ENCODE peak calls at places on chromosomes 1 and 21, in nine cellular contexts. One of them, this sample, is unnamed.
A peak's percentile ranks its signal among the peaks of the same experiment; 100 is the strongest.

GRCh38 chr1:204450461-204451257 is 39.0 kb upstream of the PPP1R15B start:
- DNase-seq in natural killer cell: no peak
- DNase-seq in HL-60: no peak
- DNase-seq in GM23338: peak; percentile 10
- DNase-seq in psoas muscle: peak; percentile 51
- DNase-seq in A549: peak; percentile 39
- DNase-seq in GM20000: no peak
- DNase-seq in heart left ventricle: peak; percentile 71
- DNase-seq in progenitor cell of endocrine pancreas: no peak
- DNase-seq in this sample: no peak

GRCh38 chr1:51488372-51489050 is 30.6 kb downstream of the EPS15 start:
- DNase-seq in A549: no peak
- DNase-seq in HL-60: no peak
- DNase-seq in GM20000: no peak
- DNase-seq in natural killer cell: no peak
- DNase-seq in GM23338: peak; percentile 2
- DNase-seq in progenitor cell of endocrine pancreas: no peak
- DNase-seq in heart left ventricle: no peak
- DNase-seq in psoas muscle: no peak
- DNase-seq in this sample: no peak

GRCh38 chr1:8238141-8239038 is 79.5 kb upstream of the SLC45A1 start:
- DNase-seq in heart left ventricle: no peak
- DNase-seq in A549: peak; percentile 58
- DNase-seq in progenitor cell of endocrine pancreas: no peak
- DNase-seq in GM20000: no peak
- DNase-seq in psoas muscle: no peak
- DNase-seq in HL-60: no peak
- DNase-seq in natural killer cell: no peak
- DNase-seq in GM23338: peak; percentile 28
- DNase-seq in this sample: no peak

GRCh38 chr1:65343286-65343685 is 33.9 kb downstream of the DNAJC6 start:
- DNase-seq in natural killer cell: no peak
- DNase-seq in GM20000: no peak
- DNase-seq in psoas muscle: no peak
- DNase-seq in A549: no peak
- DNase-seq in GM23338: no peak
- DNase-seq in HL-60: no peak
- DNase-seq in heart left ventricle: no peak
- DNase-seq in progenitor cell of endocrine pancreas: no peak
- DNase-seq in this sample: no peak

GRCh38 chr1:16144325-16145029 is 11.4 kb downstream of the EPHA2 start:
- DNase-seq in psoas muscle: no peak
- DNase-seq in GM23338: no peak
- DNase-seq in GM20000: no peak
- DNase-seq in heart left ventricle: no peak
- DNase-seq in natural killer cell: no peak
- DNase-seq in A549: peak; percentile 59
- DNase-seq in progenitor cell of endocrine pancreas: no peak
- DNase-seq in HL-60: no peak
- DNase-seq in this sample: no peak

GRCh38 chr1:185787238-185787637 is 53.0 kb downstream of the HMCN1 start:
- DNase-seq in HL-60: no peak
- DNase-seq in natural killer cell: no peak
- DNase-seq in GM23338: no peak
- DNase-seq in A549: no peak
- DNase-seq in GM20000: no peak
- DNase-seq in psoas muscle: no peak
- DNase-seq in progenitor cell of endocrine pancreas: no peak
- DNase-seq in heart left ventricle: no peak
- DNase-seq in this sample: no peak

GRCh38 chr1:97943354-97943753 is 22.5 kb upstream of the DPYD start:
- DNase-seq in GM23338: no peak
- DNase-seq in GM20000: no peak
- DNase-seq in natural killer cell: no peak
- DNase-seq in A549: no peak
- DNase-seq in psoas muscle: no peak
- DNase-seq in progenitor cell of endocrine pancreas: no peak
- DNase-seq in heart left ventricle: no peak
- DNase-seq in HL-60: no peak
- DNase-seq in this sample: no peak

GRCh38 chr1:182674346-182675246 is 9.8 kb downstream of the RGS8 start:
- DNase-seq in heart left ventricle: no peak
- DNase-seq in natural killer cell: no peak
- DNase-seq in A549: no peak
- DNase-seq in GM23338: peak; percentile 55
- DNase-seq in GM20000: no peak
- DNase-seq in progenitor cell of endocrine pancreas: no peak
- DNase-seq in HL-60: no peak
- DNase-seq in psoas muscle: peak; percentile 44
- DNase-seq in this sample: no peak

GRCh38 chr21:41943468-41944250 is 10.2 kb downstream of the C2CD2 start:
- DNase-seq in GM20000: no peak
- DNase-seq in progenitor cell of endocrine pancreas: no peak
- DNase-seq in A549: no peak
- DNase-seq in natural killer cell: no peak
- DNase-seq in GM23338: no peak
- DNase-seq in psoas muscle: no peak
- DNase-seq in heart left ventricle: no peak
- DNase-seq in HL-60: no peak
- DNase-seq in this sample: no peak

GRCh38 chr1:61873994-61874393 is 131.7 kb downstream of the PATJ start:
- DNase-seq in GM23338: no peak
- DNase-seq in A549: no peak
- DNase-seq in progenitor cell of endocrine pancreas: no peak
- DNase-seq in heart left ventricle: no peak
- DNase-seq in GM20000: no peak
- DNase-seq in natural killer cell: no peak
- DNase-seq in psoas muscle: no peak
- DNase-seq in HL-60: no peak
- DNase-seq in this sample: no peak

GRCh38 chr1:203090667-203091320 is 5.0 kb upstream of the MYOG start:
- DNase-seq in psoas muscle: no peak
- DNase-seq in natural killer cell: no peak
- DNase-seq in GM20000: no peak
- DNase-seq in progenitor cell of endocrine pancreas: no peak
- DNase-seq in heart left ventricle: no peak
- DNase-seq in GM23338: no peak
- DNase-seq in HL-60: no peak
- DNase-seq in A549: no peak
- DNase-seq in this sample: no peak

GRCh38 chr1:172484252-172484651 is 40.4 kb upstream of the PIGC start:
- DNase-seq in A549: no peak
- DNase-seq in natural killer cell: no peak
- DNase-seq in HL-60: no peak
- DNase-seq in GM20000: no peak
- DNase-seq in GM23338: no peak
- DNase-seq in heart left ventricle: no peak
- DNase-seq in progenitor cell of endocrine pancreas: no peak
- DNase-seq in psoas muscle: no peak
- DNase-seq in this sample: no peak

GRCh38 chr1:233905416-233906051 is 1.1 kb downstream of the SLC35F3 start:
- DNase-seq in natural killer cell: no peak
- DNase-seq in GM20000: no peak
- DNase-seq in HL-60: no peak
- DNase-seq in heart left ventricle: peak; percentile 46
- DNase-seq in A549: no peak
- DNase-seq in GM23338: peak; percentile 46
- DNase-seq in psoas muscle: no peak
- DNase-seq in progenitor cell of endocrine pancreas: no peak
- DNase-seq in this sample: no peak

GRCh38 chr1:107401704-107402103 is 260.9 kb downstream of the NTNG1 start:
- DNase-seq in A549: no peak
- DNase-seq in HL-60: no peak
- DNase-seq in GM20000: no peak
- DNase-seq in GM23338: no peak
- DNase-seq in natural killer cell: no peak
- DNase-seq in heart left ventricle: no peak
- DNase-seq in psoas muscle: no peak
- DNase-seq in progenitor cell of endocrine pancreas: no peak
- DNase-seq in this sample: no peak

GRCh38 chr1:2110738-2111673 is 60.8 kb downstream of the PRKCZ start:
- DNase-seq in heart left ventricle: peak; percentile 48
- DNase-seq in HL-60: no peak
- DNase-seq in psoas muscle: peak; percentile 3
- DNase-seq in GM23338: no peak
- DNase-seq in A549: no peak
- DNase-seq in GM20000: no peak
- DNase-seq in progenitor cell of endocrine pancreas: no peak
- DNase-seq in natural killer cell: no peak
- DNase-seq in this sample: peak; percentile 26

GRCh38 chr1:54260810-54261209 is 60.8 kb downstream of the MRPL37 start:
- DNase-seq in GM23338: no peak
- DNase-seq in psoas muscle: no peak
- DNase-seq in heart left ventricle: no peak
- DNase-seq in HL-60: no peak
- DNase-seq in GM20000: no peak
- DNase-seq in A549: no peak
- DNase-seq in progenitor cell of endocrine pancreas: no peak
- DNase-seq in natural killer cell: no peak
- DNase-seq in this sample: no peak

GRCh38 chr1:226064168-226064815 is 1.8 kb downstream of the H3-3A start:
- DNase-seq in heart left ventricle: no peak
- DNase-seq in GM20000: no peak
- DNase-seq in natural killer cell: no peak
- DNase-seq in A549: no peak
- DNase-seq in HL-60: no peak
- DNase-seq in progenitor cell of endocrine pancreas: no peak
- DNase-seq in GM23338: no peak
- DNase-seq in psoas muscle: no peak
- DNase-seq in this sample: no peak

GRCh38 chr1:162085991-162086390 is 16.5 kb downstream of the NOS1AP start:
- DNase-seq in natural killer cell: no peak
- DNase-seq in psoas muscle: no peak
- DNase-seq in A549: no peak
- DNase-seq in GM23338: no peak
- DNase-seq in heart left ventricle: no peak
- DNase-seq in HL-60: no peak
- DNase-seq in GM20000: no peak
- DNase-seq in progenitor cell of endocrine pancreas: no peak
- DNase-seq in this sample: no peak

GRCh38 chr1:998905-999796 is 746 bp downstream of the HES4 start:
- DNase-seq in natural killer cell: no peak
- DNase-seq in GM20000: peak; percentile 72
- DNase-seq in HL-60: no peak
- DNase-seq in GM23338: peak; percentile 53
- DNase-seq in progenitor cell of endocrine pancreas: peak; percentile 39
- DNase-seq in A549: no peak
- DNase-seq in heart left ventricle: peak; percentile 74
- DNase-seq in psoas muscle: peak; percentile 34
- DNase-seq in this sample: no peak

GRCh38 chr1:46539968-46540367 is 11.5 kb downstream of the KNCN start:
- DNase-seq in GM23338: no peak
- DNase-seq in heart left ventricle: peak; percentile 24
- DNase-seq in psoas muscle: no peak
- DNase-seq in GM20000: no peak
- DNase-seq in progenitor cell of endocrine pancreas: no peak
- DNase-seq in HL-60: no peak
- DNase-seq in A549: no peak
- DNase-seq in natural killer cell: no peak
- DNase-seq in this sample: no peak

DNA sequence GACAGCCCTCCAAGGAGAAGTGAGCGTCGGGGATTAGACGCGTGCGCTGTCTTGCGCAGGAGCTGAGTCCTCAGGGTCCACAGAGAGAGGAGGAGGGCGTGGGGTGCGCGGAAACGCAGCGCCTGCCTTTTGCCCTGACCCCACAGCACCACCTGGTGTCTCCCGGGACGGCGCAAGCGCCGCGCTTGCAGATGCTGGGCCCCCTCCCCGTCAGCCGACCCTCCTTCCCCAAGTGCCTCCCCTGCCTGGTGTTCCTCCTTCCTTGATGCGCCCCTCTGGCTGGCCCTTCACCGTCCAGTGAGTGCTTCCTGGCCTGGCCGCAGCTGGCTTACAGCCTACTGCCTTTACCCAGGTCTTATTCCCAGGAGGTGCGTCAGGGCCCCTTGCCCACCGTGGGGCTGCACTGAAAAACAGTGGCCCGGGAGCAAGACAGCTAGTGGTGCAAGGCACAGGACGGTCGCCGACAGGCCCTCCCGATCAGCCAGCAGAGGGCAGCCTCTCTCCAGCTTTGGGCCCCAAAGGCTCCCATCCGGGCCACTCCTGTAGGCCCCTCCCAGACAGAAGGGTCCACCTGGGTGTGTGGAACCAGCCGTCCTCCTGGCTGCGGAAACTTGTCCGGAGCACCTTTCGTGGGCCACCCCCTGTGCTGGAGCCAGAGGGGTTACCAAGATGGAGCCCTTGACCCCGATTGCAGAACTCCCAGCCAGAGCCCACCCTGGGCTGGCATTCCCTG is 12.9 kb upstream of the PHLDA3 start:
- DNase-seq in heart left ventricle: peak; percentile 93
- DNase-seq in GM20000: peak; percentile 88
- DNase-seq in psoas muscle: peak; percentile 87
- DNase-seq in HL-60: peak; percentile 47
- DNase-seq in natural killer cell: peak; percentile 67
- DNase-seq in progenitor cell of endocrine pancreas: peak; percentile 86
- DNase-seq in A549: peak; percentile 92
- DNase-seq in GM23338: peak; percentile 95
- DNase-seq in this sample: peak; percentile 76
- TF ChIP-seq CTCF in heart left ventricle: peak; percentile 92
- TF ChIP-seq CTCF in GM20000: peak; percentile 75
- TF ChIP-seq CTCF in psoas muscle: peak; percentile 82
- TF ChIP-seq CTCF in HL-60: peak; percentile 79
- TF ChIP-seq CTCF in natural killer cell: peak; percentile 73
- TF ChIP-seq CTCF in progenitor cell of endocrine pancreas: peak; percentile 94
- TF ChIP-seq CTCF in A549: peak; percentile 93
- TF ChIP-seq CTCF in GM23338: peak; percentile 79
- TF ChIP-seq CTCF in this sample: peak; percentile 97

GRCh38 chr1:93813076-93813475 is 65.9 kb downstream of the DNTTIP2 start:
- DNase-seq in psoas muscle: no peak
- DNase-seq in A549: no peak
- DNase-seq in progenitor cell of endocrine pancreas: no peak
- DNase-seq in GM23338: no peak
- DNase-seq in heart left ventricle: no peak
- DNase-seq in GM20000: no peak
- DNase-seq in HL-60: no peak
- DNase-seq in natural killer cell: no peak
- DNase-seq in this sample: no peak
- TF ChIP-seq CTCF in psoas muscle: no peak
- TF ChIP-seq CTCF in A549: no peak
- TF ChIP-seq CTCF in progenitor cell of endocrine pancreas: peak; percentile 15
- TF ChIP-seq CTCF in GM23338: no peak
- TF ChIP-seq CTCF in heart left ventricle: no peak
- TF ChIP-seq CTCF in GM20000: no peak
- TF ChIP-seq CTCF in HL-60: no peak
- TF ChIP-seq CTCF in natural killer cell: no peak
- TF ChIP-seq CTCF in this sample: no peak

GRCh38 chr1:31955917-31956736 is 18.0 kb upstream of the PTP4A2 start:
- DNase-seq in psoas muscle: peak; percentile 77
- DNase-seq in A549: peak; percentile 71
- DNase-seq in GM23338: peak; percentile 68
- DNase-seq in natural killer cell: peak; percentile 69
- DNase-seq in HL-60: peak; percentile 93
- DNase-seq in GM20000: peak; percentile 77
- DNase-seq in progenitor cell of endocrine pancreas: no peak
- DNase-seq in heart left ventricle: peak; percentile 76
- DNase-seq in this sample: peak; percentile 93
- TF ChIP-seq CTCF in psoas muscle: peak; percentile 45
- TF ChIP-seq CTCF in A549: peak; percentile 17
- TF ChIP-seq CTCF in GM23338: no peak
- TF ChIP-seq CTCF in natural killer cell: peak; percentile 40
- TF ChIP-seq CTCF in HL-60: peak; percentile 29
- TF ChIP-seq CTCF in GM20000: no peak
- TF ChIP-seq CTCF in progenitor cell of endocrine pancreas: peak; percentile 7
- TF ChIP-seq CTCF in heart left ventricle: peak; percentile 19
- TF ChIP-seq CTCF in this sample: peak; percentile 47

GRCh38 chr21:30434033-30434631 is 4.1 kb downstream of the KRTAP13-4 start:
- DNase-seq in GM23338: peak; percentile 86
- DNase-seq in heart left ventricle: no peak
- DNase-seq in GM20000: no peak
- DNase-seq in psoas muscle: no peak
- DNase-seq in A549: no peak
- DNase-seq in progenitor cell of endocrine pancreas: peak; percentile 16
- DNase-seq in natural killer cell: no peak
- DNase-seq in HL-60: peak; percentile 1
- DNase-seq in this sample: no peak
- TF ChIP-seq CTCF in GM23338: peak; percentile 65
- TF ChIP-seq CTCF in heart left ventricle: peak; percentile 50
- TF ChIP-seq CTCF in GM20000: peak; percentile 22
- TF ChIP-seq CTCF in psoas muscle: peak; percentile 16
- TF ChIP-seq CTCF in A549: no peak
- TF ChIP-seq CTCF in progenitor cell of endocrine pancreas: peak; percentile 65
- TF ChIP-seq CTCF in natural killer cell: no peak
- TF ChIP-seq CTCF in HL-60: peak; percentile 46
- TF ChIP-seq CTCF in this sample: peak; percentile 41

This sample was measured in CD14-positive monocyte.